ENCODE peak calls at places on chromosomes 11 and 22, in four cellular contexts. One of them, this sample, is unnamed.

GRCh38 chr11:26193714-26194373 is 138.1 kb upstream of the ANO3 start:
- DNase-seq in right lobe of liver: no peak
- DNase-seq in activated CD4-positive, alpha-beta T cell treated with anti-CD3 and anti-CD28 coated beads for 1 hour: no peak
- DNase-seq in fibroblast of pulmonary artery: no peak
- DNase-seq in this sample: no peak

GRCh38 chr11:72067266-72067665 is 13.1 kb downstream of the NUMA1 start:
- DNase-seq in right lobe of liver: no peak
- DNase-seq in activated CD4-positive, alpha-beta T cell treated with anti-CD3 and anti-CD28 coated beads for 1 hour: no peak
- DNase-seq in fibroblast of pulmonary artery: no peak
- DNase-seq in this sample: no peak

GRCh38 chr11:74650498-74650897 is 58.1 kb downstream of the POLD3 start:
- DNase-seq in right lobe of liver: no peak
- DNase-seq in activated CD4-positive, alpha-beta T cell treated with anti-CD3 and anti-CD28 coated beads for 1 hour: no peak
- DNase-seq in fibroblast of pulmonary artery: peak
- DNase-seq in this sample: peak

GRCh38 chr11:91097069-91097468 is 874.2 kb upstream of the CHORDC1 start:
- DNase-seq in right lobe of liver: no peak
- DNase-seq in activated CD4-positive, alpha-beta T cell treated with anti-CD3 and anti-CD28 coated beads for 1 hour: no peak
- DNase-seq in fibroblast of pulmonary artery: no peak
- DNase-seq in this sample: no peak

GRCh38 chr11:122748968-122749687 is 89.2 kb upstream of the CRTAM start:
- DNase-seq in right lobe of liver: no peak
- DNase-seq in activated CD4-positive, alpha-beta T cell treated with anti-CD3 and anti-CD28 coated beads for 1 hour: peak
- DNase-seq in fibroblast of pulmonary artery: peak
- DNase-seq in this sample: peak

GRCh38 chr11:76466666-76467065 is 21.8 kb downstream of the EMSY start:
- DNase-seq in right lobe of liver: no peak
- DNase-seq in activated CD4-positive, alpha-beta T cell treated with anti-CD3 and anti-CD28 coated beads for 1 hour: no peak
- DNase-seq in fibroblast of pulmonary artery: no peak
- DNase-seq in this sample: no peak

GRCh38 chr11:69471329-69472052 is 10.0 kb upstream of the LINC01488 start:
- DNase-seq in right lobe of liver: no peak
- DNase-seq in activated CD4-positive, alpha-beta T cell treated with anti-CD3 and anti-CD28 coated beads for 1 hour: no peak
- DNase-seq in fibroblast of pulmonary artery: peak
- DNase-seq in this sample: peak

GRCh38 chr22:17980638-17981051 is 43.7 kb downstream of the MICAL3 start:
- DNase-seq in right lobe of liver: no peak
- DNase-seq in activated CD4-positive, alpha-beta T cell treated with anti-CD3 and anti-CD28 coated beads for 1 hour: peak
- DNase-seq in fibroblast of pulmonary artery: peak
- DNase-seq in this sample: no peak

GRCh38 chr11:46826310-46827044 is 19.6 kb downstream of the CKAP5 start:
- DNase-seq in right lobe of liver: peak
- DNase-seq in activated CD4-positive, alpha-beta T cell treated with anti-CD3 and anti-CD28 coated beads for 1 hour: peak
- DNase-seq in fibroblast of pulmonary artery: peak
- DNase-seq in this sample: peak

GRCh38 chr11:129208863-129209262 is 16.7 kb upstream of the ARHGAP32 start:
- DNase-seq in right lobe of liver: no peak
- DNase-seq in activated CD4-positive, alpha-beta T cell treated with anti-CD3 and anti-CD28 coated beads for 1 hour: no peak
- DNase-seq in fibroblast of pulmonary artery: peak
- DNase-seq in this sample: no peak

GRCh38 chr11:129580278-129580677 is 204.6 kb downstream of the BARX2 start:
- DNase-seq in right lobe of liver: no peak
- DNase-seq in activated CD4-positive, alpha-beta T cell treated with anti-CD3 and anti-CD28 coated beads for 1 hour: no peak
- DNase-seq in fibroblast of pulmonary artery: no peak
- DNase-seq in this sample: no peak

GRCh38 chr22:20566420-20567260 is 59.2 kb downstream of the MED15 start:
- DNase-seq in right lobe of liver: no peak
- DNase-seq in activated CD4-positive, alpha-beta T cell treated with anti-CD3 and anti-CD28 coated beads for 1 hour: peak
- DNase-seq in fibroblast of pulmonary artery: peak
- DNase-seq in this sample: peak

GRCh38 chr11:120104041-120104440 is 33.9 kb downstream of the TRIM29 start:
- DNase-seq in right lobe of liver: no peak
- DNase-seq in activated CD4-positive, alpha-beta T cell treated with anti-CD3 and anti-CD28 coated beads for 1 hour: no peak
- DNase-seq in fibroblast of pulmonary artery: no peak
- DNase-seq in this sample: no peak

GRCh38 chr11:106497321-106497720 is 419.9 kb downstream of the AASDHPPT start:
- DNase-seq in right lobe of liver: no peak
- DNase-seq in activated CD4-positive, alpha-beta T cell treated with anti-CD3 and anti-CD28 coated beads for 1 hour: no peak
- DNase-seq in fibroblast of pulmonary artery: no peak
- DNase-seq in this sample: no peak

GRCh38 chr11:8003187-8003586 is 16.1 kb downstream of the EIF3F start:
- DNase-seq in right lobe of liver: no peak
- DNase-seq in activated CD4-positive, alpha-beta T cell treated with anti-CD3 and anti-CD28 coated beads for 1 hour: no peak
- DNase-seq in fibroblast of pulmonary artery: no peak
- DNase-seq in this sample: no peak

GRCh38 chr22:50612715-50613221 is 12.2 kb downstream of the MAPK8IP2 start:
- DNase-seq in right lobe of liver: no peak
- DNase-seq in activated CD4-positive, alpha-beta T cell treated with anti-CD3 and anti-CD28 coated beads for 1 hour: no peak
- DNase-seq in fibroblast of pulmonary artery: no peak
- DNase-seq in this sample: no peak

GRCh38 chr11:35272391-35272821 is 133.4 kb downstream of the CD44 start:
- DNase-seq in right lobe of liver: no peak
- DNase-seq in activated CD4-positive, alpha-beta T cell treated with anti-CD3 and anti-CD28 coated beads for 1 hour: peak
- DNase-seq in fibroblast of pulmonary artery: no peak
- DNase-seq in this sample: no peak

GRCh38 chr11:120780239-120780638 is 243.7 kb upstream of the TBCEL start:
- DNase-seq in right lobe of liver: no peak
- DNase-seq in activated CD4-positive, alpha-beta T cell treated with anti-CD3 and anti-CD28 coated beads for 1 hour: no peak
- DNase-seq in fibroblast of pulmonary artery: peak
- DNase-seq in this sample: peak

GRCh38 chr11:250740-251299 is 14.0 kb downstream of the PSMD13 start:
- DNase-seq in right lobe of liver: no peak
- DNase-seq in activated CD4-positive, alpha-beta T cell treated with anti-CD3 and anti-CD28 coated beads for 1 hour: peak
- DNase-seq in fibroblast of pulmonary artery: peak
- DNase-seq in this sample: peak

GRCh38 chr22:42932857-42933782 is 76.0 kb upstream of the ARFGAP3 start:
- DNase-seq in right lobe of liver: peak
- DNase-seq in activated CD4-positive, alpha-beta T cell treated with anti-CD3 and anti-CD28 coated beads for 1 hour: no peak
- DNase-seq in fibroblast of pulmonary artery: no peak
- DNase-seq in this sample: no peak

GRCh38 chr11:63709336-63709735 is 28.0 kb downstream of the RTN3 start:
- DNase-seq in right lobe of liver: no peak
- DNase-seq in activated CD4-positive, alpha-beta T cell treated with anti-CD3 and anti-CD28 coated beads for 1 hour: no peak
- DNase-seq in fibroblast of pulmonary artery: peak
- DNase-seq in this sample: no peak

GRCh38 chr22:27124336-27125023 is 467.1 kb downstream of the MIAT start:
- DNase-seq in right lobe of liver: no peak
- DNase-seq in activated CD4-positive, alpha-beta T cell treated with anti-CD3 and anti-CD28 coated beads for 1 hour: no peak
- DNase-seq in fibroblast of pulmonary artery: no peak
- DNase-seq in this sample: no peak

GRCh38 chr11:82796970-82797594 is 63.4 kb upstream of the FAM181B start:
- DNase-seq in right lobe of liver: peak
- DNase-seq in activated CD4-positive, alpha-beta T cell treated with anti-CD3 and anti-CD28 coated beads for 1 hour: no peak
- DNase-seq in fibroblast of pulmonary artery: no peak
- DNase-seq in this sample: no peak

GRCh38 chr11:84339796-84340195 is 1053.6 kb upstream of the CCDC90B start:
- DNase-seq in right lobe of liver: no peak
- DNase-seq in activated CD4-positive, alpha-beta T cell treated with anti-CD3 and anti-CD28 coated beads for 1 hour: no peak
- DNase-seq in fibroblast of pulmonary artery: no peak
- DNase-seq in this sample: no peak